ENCODE peak calls at places on chromosomes 7 and 10, in ten cellular contexts. Q is cardiac fibroblast, O is GM12865, M is uterus, D is choroid plexus epithelial cell, S is PC-3, C is GM06990, Y is body of pancreas, X is stomach, T is psoas muscle. N is an unnamed sample.

GRCh38 chr7:42134276-42134871 is 102.6 kb downstream of the GLI3 start:
- DNase-seq in Q (no peak), O (no peak), M (no peak), D (no peak), S (no peak), C (no peak), Y (no peak), X (no peak), T (no peak), N (no peak)

GRCh38 chr10:80122110-80122710 is 10.3 kb upstream of the PLAC9 start:
- DNase-seq in Q (peak; percentile 14), O (no peak), M (no peak), D (no peak), S (peak; percentile 93), C (no peak), Y (no peak), X (no peak), T (no peak), N (no peak)

GRCh38 chr7:37040330-37040729 is 316.0 kb upstream of the AOAH start:
- DNase-seq in Q (no peak), O (no peak), M (no peak), D (no peak), S (no peak), C (no peak), Y (no peak), X (no peak), T (no peak), N (no peak)

GRCh38 chr10:79483948-79484347 is 28.4 kb upstream of the EIF5AL1 start:
- DNase-seq in Q (no peak), O (no peak), M (peak; percentile 67), D (no peak), S (no peak), C (no peak), Y (no peak), X (no peak), T (peak; percentile 63), N (peak; percentile 91)

GRCh38 chr10:124249812-124250432 is 156.5 kb upstream of the CHST15 start:
- DNase-seq in Q (no peak), O (peak; percentile 32), M (no peak), D (peak; percentile 18), S (peak; percentile 5), C (no peak), Y (peak; percentile 45), X (peak; percentile 18), T (no peak), N (no peak)

GRCh38 chr10:71354771-71355170 is 35.7 kb downstream of the SLC29A3 start:
- DNase-seq in Q (peak; percentile 24), O (no peak), M (no peak), D (no peak), S (no peak), C (no peak), Y (no peak), X (no peak), T (no peak), N (no peak)

GRCh38 chr7:5647816-5648215 is 133.6 kb downstream of the RNF216 start:
- DNase-seq in Q (no peak), O (no peak), M (no peak), D (no peak), S (no peak), C (no peak), Y (no peak), X (no peak), T (no peak), N (no peak)

GRCh38 chr10:129586897-129587443 is 119.9 kb downstream of the MGMT start:
- DNase-seq in Q (peak; percentile 6), O (no peak), M (no peak), D (peak; percentile 15), S (peak; percentile 2), C (no peak), Y (no peak), X (no peak), T (no peak), N (no peak)

GRCh38 chr10:133481086-133481643 is 27.4 kb downstream of the SCART1 start:
- DNase-seq in Q (no peak), O (no peak), M (no peak), D (no peak), S (no peak), C (no peak), Y (no peak), X (no peak), T (no peak), N (no peak)

GRCh38 chr10:32338262-32338661 is 8.7 kb downstream of the EPC1 start:
- DNase-seq in Q (no peak), O (no peak), M (no peak), D (no peak), S (no peak), C (no peak), Y (no peak), X (no peak), T (no peak), N (no peak)

GRCh38 chr7:127348247-127348631 is 44.3 kb downstream of the ZNF800 start:
- DNase-seq in Q (no peak), O (no peak), M (no peak), D (no peak), S (no peak), C (no peak), Y (no peak), X (no peak), T (no peak), N (no peak)
- TF ChIP-seq CTCF in Q (no peak), O (no peak), M (no peak), D (no peak), S (peak; percentile 2), C (peak; percentile 9), Y (no peak), X (no peak), T (no peak), N (no peak)

GRCh38 chr10:98272690-98273453 is 4.9 kb upstream of the LOXL4 start:
- DNase-seq in Q (no peak), O (no peak), M (peak; percentile 8), D (no peak), S (no peak), C (no peak), Y (no peak), X (no peak), T (no peak), N (no peak)
- H3K4me3 ChIP-seq in Q (no peak overlapping the region), O (no peak overlapping the region), M (no peak overlapping the region), D (no peak overlapping the region), S (no peak overlapping the region), C (no peak overlapping the region), Y (no peak overlapping the region), X (no peak overlapping the region), T (no peak overlapping the region), N (no peak overlapping the region)

GRCh38 chr10:110568055-110568735 is 700 bp downstream of the SMC3 start:
- DNase-seq in Q (peak; percentile 26), O (peak; percentile 67), M (peak; percentile 30), D (peak; percentile 36), S (peak; percentile 7), C (no peak), Y (peak; percentile 40), X (peak; percentile 46), T (no peak), N (no peak)

GRCh38 chr10:110566472-110567200 is 859 bp upstream of the SMC3 start:
- DNase-seq in Q (no peak), O (no peak), M (no peak), D (no peak), S (no peak), C (no peak), Y (no peak), X (no peak), T (no peak), N (peak; percentile 9)

GRCh38 chr10:110569736-110570135 is 2.2 kb downstream of the SMC3 start:
- DNase-seq in Q (no peak), O (no peak), M (no peak), D (no peak), S (no peak), C (no peak), Y (no peak), X (no peak), T (no peak), N (no peak)

GRCh38 chr10:110569120-110569519 is 1.6 kb downstream of the SMC3 start:
- DNase-seq in Q (no peak), O (no peak), M (no peak), D (no peak), S (no peak), C (no peak), Y (no peak), X (no peak), T (no peak), N (no peak)

DNA sequence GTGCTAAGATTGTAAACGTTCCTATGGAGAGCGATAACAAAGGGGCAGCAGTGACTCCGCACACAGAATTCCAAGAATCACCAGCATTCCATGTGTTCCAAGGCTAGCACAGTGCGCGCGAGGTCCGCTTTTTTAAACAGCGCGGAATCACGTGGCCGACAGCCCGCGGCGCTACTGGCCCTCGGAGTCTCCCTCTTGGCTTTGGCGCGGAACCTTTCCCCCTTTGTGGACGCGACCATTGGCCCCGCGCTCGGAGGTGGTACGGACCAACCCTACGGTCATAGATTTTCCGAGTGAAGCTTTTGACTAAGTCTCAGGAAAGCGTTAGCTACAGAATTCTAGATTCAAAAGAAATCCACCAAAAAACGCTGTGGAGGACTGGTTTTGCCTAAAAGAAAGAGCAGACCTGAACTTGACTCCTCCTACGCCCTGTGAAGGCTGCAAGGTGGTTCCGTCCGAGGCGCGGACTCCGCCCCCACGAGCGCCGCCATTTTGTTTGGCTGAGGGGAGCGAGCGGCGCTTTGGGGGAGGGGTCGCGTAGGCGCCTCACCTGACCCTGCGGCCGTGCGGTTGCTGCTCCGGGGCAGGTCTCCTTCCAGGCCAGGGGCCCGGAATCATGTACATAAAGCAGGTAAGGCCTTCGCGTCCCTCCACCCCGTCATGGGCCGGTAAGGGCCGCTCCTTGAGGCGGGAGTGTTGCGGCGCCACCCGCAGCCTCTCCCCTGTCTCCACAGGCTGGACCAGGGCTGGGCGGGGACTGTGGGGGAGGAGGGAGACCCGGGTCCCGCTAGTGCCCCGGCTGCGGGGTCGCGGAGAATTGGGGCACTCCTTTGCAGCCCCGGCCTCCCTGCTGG is at the start of gene SMC3:
- DNase-seq in Q (peak; percentile 96), O (peak; percentile 96), M (peak; percentile 89), D (peak; percentile 93), S (peak; percentile 85), C (peak; percentile 96), Y (peak; percentile 94), X (peak; percentile 89), T (peak; percentile 93), N (peak; percentile 90)
- TF ChIP-seq CTCF in Q (no peak), O (no peak), M (no peak), D (no peak), S (no peak), C (no peak), Y (no peak), X (no peak), T (no peak), N (no peak)

GRCh38 chr10:102435098-102435497 is 2.7 kb upstream of the CUEDC2 start:
- DNase-seq in Q (no peak), O (no peak), M (no peak), D (peak; percentile 14), S (no peak), C (no peak), Y (no peak), X (no peak), T (peak; percentile 7), N (no peak)

GRCh38 chr10:102434251-102434913 is 2.0 kb upstream of the CUEDC2 start:
- DNase-seq in Q (peak; percentile 65), O (no peak), M (no peak), D (peak; percentile 56), S (no peak), C (no peak), Y (no peak), X (no peak), T (no peak), N (no peak)

GRCh38 chr10:102436312-102436711 is 3.9 kb upstream of the CUEDC2 start:
- DNase-seq in Q (no peak), O (no peak), M (no peak), D (no peak), S (no peak), C (no peak), Y (no peak), X (no peak), T (peak; percentile 4), N (no peak)

GRCh38 chr10:102437515-102437914 is 5.1 kb upstream of the CUEDC2 start:
- DNase-seq in Q (no peak), O (no peak), M (no peak), D (no peak), S (no peak), C (no peak), Y (no peak), X (no peak), T (peak; percentile 1), N (no peak)

GRCh38 chr10:102435529-102436233 is 3.3 kb upstream of the CUEDC2 start:
- DNase-seq in Q (no peak), O (no peak), M (no peak), D (peak; percentile 38), S (no peak), C (no peak), Y (no peak), X (no peak), T (peak; percentile 31), N (no peak)
- H3K4me3 ChIP-seq in Q (peak overlapping the region; percentile 49), O (peak overlapping the region; percentile 50), M (peak overlapping the region; percentile 21), D (peak overlapping the region; percentile 56), S (no peak overlapping the region), C (peak overlapping the region; percentile 56), Y (no peak overlapping the region), X (peak overlapping the region; percentile 7), T (peak overlapping the region; percentile 32), N (peak overlapping the region; percentile 39)